ENCODE peak calls at places on chromosomes 7 and 10, in four cellular contexts. U is brain microvascular endothelial cell, I is PC-3, E is colonic mucosa. K is an unnamed sample.
A peak's percentile ranks its signal among the peaks of the same experiment; 100 is the strongest.

GRCh38 chr7:129401968-129402860 is 32.0 kb upstream of the STRIP2 start:
- DNase-seq in U (no peak), I (peak; percentile 45), E (no peak), K (no peak)

GRCh38 chr7:147999962-148000361 is 590.6 kb upstream of the C7orf33 start:
- DNase-seq in U (no peak), I (no peak), E (no peak), K (no peak)

GRCh38 chr7:65434307-65434706 is 60.7 kb downstream of the ZNF92 start:
- DNase-seq in U (no peak), I (no peak), E (no peak), K (no peak)

GRCh38 chr10:91683976-91684375 is 51.1 kb upstream of the PPP1R3C start:
- DNase-seq in U (peak; percentile 61), I (peak; percentile 86), E (no peak), K (no peak)

GRCh38 chr10:91682912-91683311 is 50.0 kb upstream of the PPP1R3C start:
- DNase-seq in U (no peak), I (no peak), E (no peak), K (no peak)

GRCh38 chr10:21020545-21020944 is 123.4 kb upstream of the NEBL start:
- DNase-seq in U (no peak), I (peak; percentile 43), E (peak; percentile 50), K (no peak)

GRCh38 chr10:113788604-113789083 is 37.2 kb downstream of the PLEKHS1 start:
- DNase-seq in U (peak; percentile 93), I (peak; percentile 94), E (peak; percentile 38), K (no peak)

GRCh38 chr10:29395409-29395808 is 106.5 kb downstream of the LYZL1 start:
- DNase-seq in U (no peak), I (no peak), E (no peak), K (no peak)

GRCh38 chr10:72834183-72834825 is 59.2 kb upstream of the OIT3 start:
- DNase-seq in U (peak; percentile 55), I (peak; percentile 98), E (peak; percentile 45), K (no peak)

GRCh38 chr10:17444062-17444714 is 10.2 kb downstream of the ST8SIA6 start:
- DNase-seq in U (no peak), I (no peak), E (no peak), K (no peak)

GRCh38 chr7:22320416-22320815 is 36.5 kb downstream of the RAPGEF5 start:
- DNase-seq in U (no peak), I (no peak), E (no peak), K (no peak)

GRCh38 chr7:22316914-22317313 is 40.0 kb downstream of the RAPGEF5 start:
- DNase-seq in U (no peak), I (no peak), E (no peak), K (no peak)

GRCh38 chr7:22318376-22318775 is 38.6 kb downstream of the RAPGEF5 start:
- DNase-seq in U (no peak), I (no peak), E (no peak), K (peak; percentile 28)

GRCh38 chr7:22317632-22318031 is 39.3 kb downstream of the RAPGEF5 start:
- DNase-seq in U (no peak), I (no peak), E (no peak), K (no peak)

GRCh38 chr7:22319424-22320403 is 37.2 kb downstream of the RAPGEF5 start:
- DNase-seq in U (no peak), I (peak; percentile 47), E (no peak), K (no peak)
- H3K36me3 ChIP-seq in U (no peaks in the 10 kb centered on the region), I (no peaks in the 10 kb centered on the region), E (no peaks in the 10 kb centered on the region), K (no peaks in the 10 kb centered on the region)

DNA sequence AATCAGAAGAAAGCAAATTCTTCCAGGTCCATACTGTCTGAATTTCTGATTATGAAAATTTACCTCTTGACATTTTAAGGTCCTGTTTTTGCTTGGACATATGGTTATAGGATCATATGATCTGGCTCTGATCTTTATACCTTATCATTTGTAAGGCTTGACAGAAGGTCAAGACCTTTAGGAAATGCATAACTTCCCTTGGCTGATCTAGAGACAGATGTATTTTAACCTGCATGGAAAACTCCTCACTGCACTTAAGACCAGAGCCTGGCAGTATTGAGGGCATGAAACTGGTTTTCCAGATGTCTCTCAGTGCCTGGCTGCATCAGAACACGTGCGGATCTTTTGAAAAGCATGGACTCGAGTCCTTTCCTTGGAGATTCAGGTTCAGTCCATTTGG is 55.9 kb downstream of the TRRAP start:
- DNase-seq in U (no peak), I (no peak), E (no peak), K (no peak)
- H3K36me3 ChIP-seq in U (peaks cover 76% of the 10 kb centered on the region), I (peaks cover 48% of the 10 kb centered on the region), E (peaks cover 53% of the 10 kb centered on the region), K (peaks cover 14% of the 10 kb centered on the region)

DNA sequence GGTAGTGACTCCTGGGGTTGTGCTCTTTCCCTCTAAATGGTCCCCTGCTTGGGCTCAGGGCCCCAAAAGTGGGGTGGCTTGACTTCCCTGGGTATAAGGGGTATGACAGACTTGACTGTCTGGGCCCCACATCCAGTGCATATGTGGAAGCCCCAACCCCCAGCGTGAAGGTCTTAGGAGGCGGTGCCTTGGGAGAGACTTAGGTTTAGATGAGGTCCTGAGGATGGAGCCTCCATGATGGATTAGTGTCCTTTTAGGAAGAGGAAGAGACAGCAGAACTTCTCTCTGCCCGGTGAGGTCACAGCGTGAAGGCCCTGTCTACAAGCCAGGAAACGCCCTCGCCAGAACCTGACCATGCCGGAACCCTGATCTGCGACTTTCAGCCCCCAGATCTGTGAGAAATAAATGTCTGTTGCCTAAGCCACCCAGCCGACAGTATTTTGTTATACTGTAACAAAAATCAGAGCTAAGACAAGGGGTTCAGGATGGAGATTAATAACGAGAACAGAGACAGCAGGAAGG is 23.8 kb downstream of the PODXL start:
- DNase-seq in U (no peak), I (no peak), E (no peak), K (peak; percentile 40)
- H3K36me3 ChIP-seq in U (no peaks in the 10 kb centered on the region), I (no peaks in the 10 kb centered on the region), E (no peaks in the 10 kb centered on the region), K (no peaks in the 10 kb centered on the region)

GRCh38 chr7:113891031-113891350 is 27.8 kb downstream of the PPP1R3A start:
- DNase-seq in U (no peak), I (no peak), E (no peak), K (no peak)
- H3K36me3 ChIP-seq in U (no peaks in the 10 kb centered on the region), I (no peaks in the 10 kb centered on the region), E (no peaks in the 10 kb centered on the region), K (no peaks in the 10 kb centered on the region)

DNA sequence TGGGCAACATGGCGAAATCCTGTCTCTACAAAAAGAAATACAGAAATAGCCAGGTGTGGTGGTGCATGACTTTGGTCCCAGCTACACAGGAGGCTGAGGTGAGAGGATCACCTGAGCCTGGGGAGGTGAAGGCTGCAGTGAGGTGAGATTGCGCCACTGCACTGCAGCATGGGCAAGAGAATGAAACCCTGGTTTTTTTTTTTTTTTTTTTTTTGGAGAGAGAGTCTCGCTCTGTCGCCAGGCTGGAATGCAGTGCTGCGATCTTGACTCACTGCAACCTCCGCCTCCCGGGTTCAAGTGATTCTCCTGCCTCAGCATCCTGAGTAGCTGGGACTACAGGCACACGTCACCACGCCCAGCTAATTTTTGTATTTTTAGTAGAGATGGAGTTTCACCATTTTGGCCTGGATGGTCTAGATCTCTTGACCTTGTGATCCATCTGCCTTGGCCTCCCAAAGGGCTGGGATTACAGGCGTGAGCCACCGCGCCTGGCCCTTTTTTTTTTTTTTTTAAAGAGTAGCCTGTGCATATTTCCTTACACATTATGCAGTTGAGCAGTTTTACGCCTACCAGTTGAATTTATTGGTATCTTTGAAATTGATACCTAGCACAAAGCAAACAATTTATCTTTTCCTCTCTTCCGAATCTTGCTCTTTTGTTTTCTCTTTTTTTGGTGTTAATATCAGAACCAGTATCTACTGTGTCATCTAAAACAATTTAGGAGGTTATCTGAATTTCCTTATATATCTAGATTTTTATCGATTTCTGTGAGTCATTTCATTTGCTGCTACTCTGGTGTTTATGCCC is 22.3 kb downstream of the HELLS start:
- DNase-seq in U (no peak), I (peak; percentile 10), E (no peak), K (no peak)
- H3K36me3 ChIP-seq in U (no peaks in the 10 kb centered on the region), I (peaks cover 7% of the 10 kb centered on the region), E (no peaks in the 10 kb centered on the region), K (no peaks in the 10 kb centered on the region)

DNA sequence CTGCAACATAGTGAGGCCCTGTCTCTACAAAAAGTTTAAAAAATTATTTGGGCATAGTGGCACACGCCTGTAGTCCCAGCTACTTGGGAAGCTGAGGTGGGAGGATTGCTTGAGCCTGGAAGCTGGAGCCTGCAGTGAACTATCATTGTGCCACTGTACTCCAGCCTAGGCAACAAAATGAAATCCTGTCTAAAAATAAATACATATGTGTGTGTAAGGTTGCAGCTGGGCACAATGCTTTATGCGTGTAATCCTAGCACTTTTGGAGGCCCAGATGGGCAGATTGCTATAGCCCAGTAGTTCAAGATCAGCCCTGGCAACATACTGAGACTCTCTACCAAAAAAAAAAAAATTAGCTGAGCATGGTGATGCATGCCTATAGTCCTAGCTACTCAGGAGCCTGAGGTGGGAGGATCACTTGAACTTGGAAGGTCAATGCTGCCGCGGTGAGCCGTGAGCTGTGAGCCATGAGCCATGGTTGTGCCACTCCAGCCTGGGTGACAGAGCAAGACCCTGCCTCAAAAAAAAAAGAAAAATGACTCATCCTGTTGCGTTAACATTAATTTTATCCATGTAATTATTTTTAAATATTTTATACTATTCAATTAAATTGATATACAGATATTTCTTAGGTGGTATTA is 38.3 kb downstream of the CCAR1 start:
- DNase-seq in U (no peak), I (no peak), E (no peak), K (no peak)
- H3K36me3 ChIP-seq in U (peaks cover 75% of the 10 kb centered on the region), I (peaks cover 73% of the 10 kb centered on the region), E (peaks cover 23% of the 10 kb centered on the region), K (peaks cover 13% of the 10 kb centered on the region)